ENCODE peak calls at places on chromosomes 12 and 14, in four cellular contexts. H is astrocyte of the cerebellum; A is tibial artery; D is stimulated activated CD4-positive, alpha-beta T cell treated with anti-CD3 and anti-CD28 coated beads, Interleukin-15, amount 100 ng/mL, for 1 hour. S is an unnamed sample.

GRCh38 chr14:77025744-77026165 is 2.8 kb downstream of the IRF2BPL start:
- DNase-seq in H (no peak), A (no peak), D (no peak), S (no peak)

GRCh38 chr14:96130854-96131253 is 73.8 kb upstream of the BDKRB2 start:
- DNase-seq in H (no peak), A (no peak), D (no peak), S (no peak)

GRCh38 chr14:102452302-102452701 is 57.3 kb downstream of the ANKRD9 start:
- DNase-seq in H (no peak), A (no peak), D (no peak), S (no peak)

GRCh38 chr12:76029982-76030377 is 1.6 kb downstream of the PHLDA1 start:
- DNase-seq in H (no peak), A (no peak), D (no peak), S (no peak)

GRCh38 chr12:951166-951565 is 1.7 kb upstream of the RAD52 start:
- DNase-seq in H (no peak), A (no peak), D (no peak), S (no peak)

GRCh38 chr12:66537866-66538265 is 141.0 kb downstream of the GRIP1 start:
- DNase-seq in H (no peak), A (no peak), D (no peak), S (no peak)

GRCh38 chr14:91867316-91867988 is at the start of gene TC2N:
- DNase-seq in H (no peak), A (no peak), D (no peak), S (no peak)

GRCh38 chr14:36105401-36105800 is 71.1 kb downstream of the PTCSC3 start:
- DNase-seq in H (no peak), A (no peak), D (no peak), S (no peak)

GRCh38 chr14:33016611-33017010 is 77.9 kb downstream of the NPAS3 start:
- DNase-seq in H (no peak), A (no peak), D (no peak), S (no peak)

GRCh38 chr14:95814363-95815225 is 62.0 kb upstream of the TUNAR start:
- DNase-seq in H (no peak), A (no peak), D (no peak), S (no peak)

S was measured in amniotic stem cell.